ENCODE peak calls at places on chromosomes 5 and 9, in ten cellular contexts. One of them, this sample, is unnamed.
A peak's percentile ranks its signal among the peaks of the same experiment; 100 is the strongest.

GRCh38 chr5:113489299-113489698 is 1.0 kb upstream of the MCC start:
- DNase-seq in CD4-positive, CD25-positive, alpha-beta regulatory T cell: no peak
- DNase-seq in HepG2: peak; percentile 57
- DNase-seq in naive B cell: no peak
- DNase-seq in activated naive CD8-positive, alpha-beta T cell treated with anti-CD3 and anti-CD28 coated beads for 36 hours: peak; percentile 15
- DNase-seq in AG08396: peak; percentile 88
- DNase-seq in AG08395: peak; percentile 89
- DNase-seq in A172: peak; percentile 98
- DNase-seq in T follicular helper cell: no peak
- DNase-seq in T-helper 1 cell: peak; percentile 43
- DNase-seq in this sample: no peak

GRCh38 chr9:38681747-38682227 is 38.1 kb downstream of the FAM240B start:
- DNase-seq in T follicular helper cell: no peak
- DNase-seq in naive B cell: no peak
- DNase-seq in AG08395: peak; percentile 45
- DNase-seq in HepG2: no peak
- DNase-seq in T-helper 1 cell: no peak
- DNase-seq in A172: peak; percentile 48
- DNase-seq in AG08396: no peak
- DNase-seq in CD4-positive, CD25-positive, alpha-beta regulatory T cell: no peak
- DNase-seq in activated naive CD8-positive, alpha-beta T cell treated with anti-CD3 and anti-CD28 coated beads for 36 hours: no peak
- DNase-seq in this sample: no peak

GRCh38 chr5:124877501-124878146 is 131.2 kb upstream of the ZNF608 start:
- DNase-seq in AG08395: no peak
- DNase-seq in CD4-positive, CD25-positive, alpha-beta regulatory T cell: no peak
- DNase-seq in naive B cell: no peak
- DNase-seq in activated naive CD8-positive, alpha-beta T cell treated with anti-CD3 and anti-CD28 coated beads for 36 hours: no peak
- DNase-seq in A172: no peak
- DNase-seq in AG08396: no peak
- DNase-seq in T-helper 1 cell: no peak
- DNase-seq in HepG2: no peak
- DNase-seq in T follicular helper cell: no peak
- DNase-seq in this sample: no peak

GRCh38 chr5:1703352-1704050 is 96.1 kb downstream of the MRPL36 start:
- DNase-seq in activated naive CD8-positive, alpha-beta T cell treated with anti-CD3 and anti-CD28 coated beads for 36 hours: no peak
- DNase-seq in HepG2: no peak
- DNase-seq in T-helper 1 cell: no peak
- DNase-seq in T follicular helper cell: no peak
- DNase-seq in AG08395: no peak
- DNase-seq in A172: no peak
- DNase-seq in naive B cell: no peak
- DNase-seq in AG08396: no peak
- DNase-seq in CD4-positive, CD25-positive, alpha-beta regulatory T cell: no peak
- DNase-seq in this sample: no peak

GRCh38 chr9:36401179-36401740 is 1.2 kb upstream of the RNF38 start:
- DNase-seq in T-helper 1 cell: no peak
- DNase-seq in CD4-positive, CD25-positive, alpha-beta regulatory T cell: no peak
- DNase-seq in activated naive CD8-positive, alpha-beta T cell treated with anti-CD3 and anti-CD28 coated beads for 36 hours: no peak
- DNase-seq in A172: peak; percentile 47
- DNase-seq in AG08396: peak; percentile 96
- DNase-seq in naive B cell: no peak
- DNase-seq in T follicular helper cell: peak; percentile 69
- DNase-seq in AG08395: peak; percentile 96
- DNase-seq in HepG2: peak; percentile 48
- DNase-seq in this sample: no peak

GRCh38 chr5:75465480-75465879 is 45.9 kb downstream of the CERT1 start:
- DNase-seq in AG08395: no peak
- DNase-seq in activated naive CD8-positive, alpha-beta T cell treated with anti-CD3 and anti-CD28 coated beads for 36 hours: no peak
- DNase-seq in HepG2: no peak
- DNase-seq in T follicular helper cell: no peak
- DNase-seq in T-helper 1 cell: no peak
- DNase-seq in naive B cell: no peak
- DNase-seq in A172: peak; percentile 40
- DNase-seq in CD4-positive, CD25-positive, alpha-beta regulatory T cell: no peak
- DNase-seq in AG08396: peak; percentile 5
- DNase-seq in this sample: no peak

GRCh38 chr5:174505621-174506020 is 218.8 kb upstream of the MSX2 start:
- DNase-seq in naive B cell: no peak
- DNase-seq in activated naive CD8-positive, alpha-beta T cell treated with anti-CD3 and anti-CD28 coated beads for 36 hours: no peak
- DNase-seq in A172: peak; percentile 65
- DNase-seq in CD4-positive, CD25-positive, alpha-beta regulatory T cell: no peak
- DNase-seq in AG08395: no peak
- DNase-seq in T-helper 1 cell: no peak
- DNase-seq in T follicular helper cell: no peak
- DNase-seq in AG08396: no peak
- DNase-seq in HepG2: no peak
- DNase-seq in this sample: no peak

GRCh38 chr9:136820947-136821332 is 13.2 kb downstream of the RABL6 start:
- DNase-seq in AG08396: peak; percentile 48
- DNase-seq in naive B cell: no peak
- DNase-seq in activated naive CD8-positive, alpha-beta T cell treated with anti-CD3 and anti-CD28 coated beads for 36 hours: no peak
- DNase-seq in A172: no peak
- DNase-seq in CD4-positive, CD25-positive, alpha-beta regulatory T cell: no peak
- DNase-seq in HepG2: no peak
- DNase-seq in T-helper 1 cell: no peak
- DNase-seq in AG08395: no peak
- DNase-seq in T follicular helper cell: no peak
- DNase-seq in this sample: no peak

GRCh38 chr9:134046894-134047681 is 20.7 kb downstream of the BRD3 start:
- DNase-seq in CD4-positive, CD25-positive, alpha-beta regulatory T cell: no peak
- DNase-seq in T-helper 1 cell: no peak
- DNase-seq in activated naive CD8-positive, alpha-beta T cell treated with anti-CD3 and anti-CD28 coated beads for 36 hours: no peak
- DNase-seq in AG08395: no peak
- DNase-seq in T follicular helper cell: no peak
- DNase-seq in HepG2: no peak
- DNase-seq in A172: no peak
- DNase-seq in AG08396: no peak
- DNase-seq in naive B cell: no peak
- DNase-seq in this sample: no peak

GRCh38 chr5:135429326-135429725 is 17.8 kb downstream of the DCANP1 start:
- DNase-seq in naive B cell: no peak
- DNase-seq in A172: no peak
- DNase-seq in AG08395: no peak
- DNase-seq in activated naive CD8-positive, alpha-beta T cell treated with anti-CD3 and anti-CD28 coated beads for 36 hours: no peak
- DNase-seq in AG08396: no peak
- DNase-seq in HepG2: peak; percentile 31
- DNase-seq in CD4-positive, CD25-positive, alpha-beta regulatory T cell: no peak
- DNase-seq in T follicular helper cell: no peak
- DNase-seq in T-helper 1 cell: no peak
- DNase-seq in this sample: no peak

GRCh38 chr5:172162348-172162747 is 25.7 kb downstream of the STK10 start:
- DNase-seq in T follicular helper cell: no peak
- DNase-seq in A172: peak; percentile 38
- DNase-seq in CD4-positive, CD25-positive, alpha-beta regulatory T cell: no peak
- DNase-seq in AG08396: no peak
- DNase-seq in T-helper 1 cell: no peak
- DNase-seq in AG08395: no peak
- DNase-seq in naive B cell: no peak
- DNase-seq in activated naive CD8-positive, alpha-beta T cell treated with anti-CD3 and anti-CD28 coated beads for 36 hours: no peak
- DNase-seq in HepG2: peak; percentile 30
- DNase-seq in this sample: no peak

GRCh38 chr9:134738869-134739659 is 97.5 kb downstream of the COL5A1 start:
- DNase-seq in AG08396: peak; percentile 87
- DNase-seq in AG08395: peak; percentile 76
- DNase-seq in A172: peak; percentile 50
- DNase-seq in T follicular helper cell: no peak
- DNase-seq in CD4-positive, CD25-positive, alpha-beta regulatory T cell: no peak
- DNase-seq in T-helper 1 cell: no peak
- DNase-seq in HepG2: peak; percentile 13
- DNase-seq in naive B cell: no peak
- DNase-seq in activated naive CD8-positive, alpha-beta T cell treated with anti-CD3 and anti-CD28 coated beads for 36 hours: peak; percentile 39
- DNase-seq in this sample: peak; percentile 30

GRCh38 chr9:63816742-63817621 is 1468.0 kb downstream of the FOXD4L5 start:
- DNase-seq in A172: peak; percentile 27
- DNase-seq in T-helper 1 cell: peak; percentile 80
- DNase-seq in AG08395: peak; percentile 86
- DNase-seq in T follicular helper cell: peak; percentile 33
- DNase-seq in AG08396: peak; percentile 88
- DNase-seq in naive B cell: peak; percentile 42
- DNase-seq in HepG2: peak; percentile 70
- DNase-seq in CD4-positive, CD25-positive, alpha-beta regulatory T cell: peak; percentile 62
- DNase-seq in activated naive CD8-positive, alpha-beta T cell treated with anti-CD3 and anti-CD28 coated beads for 36 hours: peak; percentile 58
- DNase-seq in this sample: peak; percentile 63

GRCh38 chr5:19987594-19988345 is at the start of gene CDH18:
- DNase-seq in CD4-positive, CD25-positive, alpha-beta regulatory T cell: no peak
- DNase-seq in naive B cell: no peak
- DNase-seq in AG08396: peak; percentile 40
- DNase-seq in T-helper 1 cell: no peak
- DNase-seq in activated naive CD8-positive, alpha-beta T cell treated with anti-CD3 and anti-CD28 coated beads for 36 hours: no peak
- DNase-seq in T follicular helper cell: no peak
- DNase-seq in A172: peak; percentile 46
- DNase-seq in HepG2: no peak
- DNase-seq in AG08395: peak; percentile 1
- DNase-seq in this sample: no peak

GRCh38 chr5:99315413-99316178 is 386.8 kb upstream of the CHD1 start:
- DNase-seq in A172: no peak
- DNase-seq in activated naive CD8-positive, alpha-beta T cell treated with anti-CD3 and anti-CD28 coated beads for 36 hours: no peak
- DNase-seq in T-helper 1 cell: no peak
- DNase-seq in AG08396: no peak
- DNase-seq in naive B cell: no peak
- DNase-seq in HepG2: no peak
- DNase-seq in AG08395: no peak
- DNase-seq in CD4-positive, CD25-positive, alpha-beta regulatory T cell: no peak
- DNase-seq in T follicular helper cell: no peak
- DNase-seq in this sample: no peak

GRCh38 chr9:89096807-89097206 is 81.8 kb downstream of the SHC3 start:
- DNase-seq in AG08396: no peak
- DNase-seq in A172: no peak
- DNase-seq in T-helper 1 cell: no peak
- DNase-seq in T follicular helper cell: no peak
- DNase-seq in activated naive CD8-positive, alpha-beta T cell treated with anti-CD3 and anti-CD28 coated beads for 36 hours: no peak
- DNase-seq in AG08395: no peak
- DNase-seq in HepG2: no peak
- DNase-seq in CD4-positive, CD25-positive, alpha-beta regulatory T cell: no peak
- DNase-seq in naive B cell: no peak
- DNase-seq in this sample: no peak

GRCh38 chr5:180155331-180155881 is 53.6 kb downstream of the RASGEF1C start:
- DNase-seq in naive B cell: no peak
- DNase-seq in T follicular helper cell: no peak
- DNase-seq in T-helper 1 cell: no peak
- DNase-seq in activated naive CD8-positive, alpha-beta T cell treated with anti-CD3 and anti-CD28 coated beads for 36 hours: no peak
- DNase-seq in AG08395: no peak
- DNase-seq in HepG2: no peak
- DNase-seq in A172: no peak
- DNase-seq in CD4-positive, CD25-positive, alpha-beta regulatory T cell: no peak
- DNase-seq in AG08396: no peak
- DNase-seq in this sample: no peak

GRCh38 chr9:22342489-22343217 is 104.0 kb upstream of the DMRTA1 start:
- DNase-seq in A172: no peak
- DNase-seq in AG08396: no peak
- DNase-seq in T-helper 1 cell: no peak
- DNase-seq in CD4-positive, CD25-positive, alpha-beta regulatory T cell: no peak
- DNase-seq in naive B cell: no peak
- DNase-seq in HepG2: peak; percentile 27
- DNase-seq in T follicular helper cell: no peak
- DNase-seq in AG08395: no peak
- DNase-seq in activated naive CD8-positive, alpha-beta T cell treated with anti-CD3 and anti-CD28 coated beads for 36 hours: no peak
- DNase-seq in this sample: no peak

GRCh38 chr5:82045526-82046267 is 73.9 kb downstream of the ATG10 start:
- DNase-seq in T follicular helper cell: no peak
- DNase-seq in T-helper 1 cell: no peak
- DNase-seq in AG08396: peak; percentile 43
- DNase-seq in HepG2: no peak
- DNase-seq in CD4-positive, CD25-positive, alpha-beta regulatory T cell: no peak
- DNase-seq in A172: peak; percentile 44
- DNase-seq in AG08395: peak; percentile 74
- DNase-seq in activated naive CD8-positive, alpha-beta T cell treated with anti-CD3 and anti-CD28 coated beads for 36 hours: no peak
- DNase-seq in naive B cell: no peak
- DNase-seq in this sample: no peak

GRCh38 chr5:84113246-84114118 is 271.2 kb downstream of the EDIL3 start:
- DNase-seq in HepG2: no peak
- DNase-seq in CD4-positive, CD25-positive, alpha-beta regulatory T cell: no peak
- DNase-seq in A172: peak; percentile 73
- DNase-seq in naive B cell: no peak
- DNase-seq in AG08396: no peak
- DNase-seq in activated naive CD8-positive, alpha-beta T cell treated with anti-CD3 and anti-CD28 coated beads for 36 hours: no peak
- DNase-seq in T follicular helper cell: no peak
- DNase-seq in T-helper 1 cell: no peak
- DNase-seq in AG08395: no peak
- DNase-seq in this sample: no peak

GRCh38 chr5:91207248-91207647 is 175.9 kb downstream of the ARRDC3 start:
- DNase-seq in naive B cell: no peak
- DNase-seq in A172: no peak
- DNase-seq in T-helper 1 cell: no peak
- DNase-seq in AG08396: no peak
- DNase-seq in activated naive CD8-positive, alpha-beta T cell treated with anti-CD3 and anti-CD28 coated beads for 36 hours: no peak
- DNase-seq in HepG2: no peak
- DNase-seq in AG08395: no peak
- DNase-seq in T follicular helper cell: no peak
- DNase-seq in CD4-positive, CD25-positive, alpha-beta regulatory T cell: no peak
- DNase-seq in this sample: no peak

This sample was measured in activated naive CD4-positive, alpha-beta T cell treated with Interleukin-2 at 50 U/mL for 16 hours.